ENCODE peak calls at places on chromosomes 2 and 18, in ten cellular contexts. Z is CD8-positive, alpha-beta memory T cell; O is cardiac muscle cell; A is small intestine; N is astrocyte; R is breast epithelium; F is mesendoderm; M is heart left ventricle; S is CD4-positive, alpha-beta memory T cell; V is GM23248. W is an unnamed sample.

GRCh38 chr2:181738074-181738473 is 57.8 kb upstream of the NEUROD1 start:
- DNase-seq in Z (no peak), O (no peak), A (no peak), N (no peak), R (no peak), F (peak; percentile 70), M (no peak), S (no peak), V (peak; percentile 20), W (no peak)

GRCh38 chr2:70549962-70550361 is 3.7 kb downstream of the TGFA start:
- DNase-seq in Z (no peak), O (no peak), A (no peak), N (no peak), R (no peak), F (no peak), M (no peak), S (no peak), V (no peak), W (no peak)

GRCh38 chr18:41906528-41907256 is 48.3 kb upstream of the PIK3C3 start:
- DNase-seq in Z (peak; percentile 24), O (peak; percentile 54), A (peak; percentile 31), N (peak; percentile 68), R (no peak), F (peak; percentile 71), M (no peak), S (peak; percentile 62), V (peak; percentile 54), W (peak; percentile 12)

GRCh38 chr2:230796280-230796862 is 68.4 kb upstream of the ITM2C start:
- DNase-seq in Z (no peak), O (no peak), A (no peak), N (peak; percentile 83), R (no peak), F (peak; percentile 56), M (no peak), S (no peak), V (peak; percentile 81), W (no peak)

GRCh38 chr2:26693287-26693849 is 846 bp downstream of the KCNK3 start:
- DNase-seq in Z (no peak), O (peak; percentile 39), A (no peak), N (no peak), R (no peak), F (no peak), M (no peak), S (no peak), V (no peak), W (no peak)

GRCh38 chr2:129761569-129762021 is 217.9 kb upstream of the RAB6C start:
- DNase-seq in Z (no peak), O (no peak), A (no peak), N (no peak), R (no peak), F (no peak), M (no peak), S (no peak), V (no peak), W (no peak)

GRCh38 chr2:32611771-32612170 is 16.1 kb upstream of the TTC27 start:
- DNase-seq in Z (no peak), O (no peak), A (no peak), N (no peak), R (no peak), F (no peak), M (no peak), S (no peak), V (no peak), W (no peak)

GRCh38 chr2:127859712-127860085 is 1.7 kb upstream of the POLR2D start:
- DNase-seq in Z (peak; percentile 53), O (peak; percentile 93), A (peak; percentile 79), N (no peak), R (peak; percentile 68), F (peak; percentile 94), M (no peak), S (peak; percentile 54), V (no peak), W (no peak)

GRCh38 chr18:9474103-9474982 is 970 bp upstream of the RALBP1 start:
- DNase-seq in Z (no peak), O (peak; percentile 80), A (peak; percentile 91), N (peak; percentile 79), R (no peak), F (peak; percentile 19), M (no peak), S (no peak), V (peak; percentile 91), W (peak; percentile 84)

GRCh38 chr2:20164061-20164733 is 60.7 kb downstream of the SDC1 start:
- DNase-seq in Z (no peak), O (peak; percentile 36), A (no peak), N (peak; percentile 19), R (no peak), F (peak; percentile 69), M (no peak), S (no peak), V (peak; percentile 50), W (no peak)

DNA sequence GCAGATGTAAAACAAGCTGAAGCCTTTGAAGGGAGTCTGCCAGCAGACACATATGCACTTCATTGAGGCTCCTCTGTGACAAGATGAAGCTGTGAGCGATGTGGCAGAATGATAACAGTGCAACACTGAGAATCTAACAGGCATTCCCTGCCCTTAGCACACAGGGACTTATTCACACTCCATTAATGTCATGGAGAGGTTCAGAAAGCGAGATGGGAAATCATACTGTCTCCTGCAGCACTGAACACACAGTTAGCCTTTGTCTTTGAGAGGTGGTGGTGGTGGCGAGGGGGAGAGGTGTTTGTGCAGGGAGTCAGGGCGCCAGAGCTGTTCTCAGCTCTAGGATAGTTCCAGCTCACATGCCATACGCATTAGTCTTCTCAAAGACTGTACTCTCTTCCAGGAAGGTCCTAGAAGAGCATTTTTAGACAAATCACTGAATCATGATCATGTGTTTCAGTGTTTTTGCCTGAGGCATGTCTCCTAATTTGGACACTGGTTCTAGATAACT is 93.4 kb upstream of the ITGB6 start:
- DNase-seq in Z (no peak), O (no peak), A (no peak), N (peak; percentile 92), R (no peak), F (peak; percentile 18), M (no peak), S (no peak), V (peak; percentile 97), W (no peak)
- H3K4me1 ChIP-seq in Z (peaks cover 28% of the 10 kb centered on the region), O (peaks cover 29% of the 10 kb centered on the region), A (peaks cover 5% of the 10 kb centered on the region), N (peaks cover 27% of the 10 kb centered on the region), R (no peaks in the 10 kb centered on the region), F (no peaks in the 10 kb centered on the region), M (peaks cover 87% of the 10 kb centered on the region), S (peaks cover 31% of the 10 kb centered on the region), V (peaks cover 86% of the 10 kb centered on the region), W (peaks cover 6% of the 10 kb centered on the region)

GRCh38 chr2:98512699-98513098 is 68.0 kb downstream of the INPP4A start:
- DNase-seq in Z (no peak), O (no peak), A (no peak), N (no peak), R (no peak), F (no peak), M (no peak), S (no peak), V (no peak), W (no peak)

GRCh38 chr2:98515571-98515927 is 70.9 kb downstream of the INPP4A start:
- DNase-seq in Z (no peak), O (no peak), A (no peak), N (no peak), R (no peak), F (peak; percentile 39), M (no peak), S (no peak), V (peak; percentile 49), W (no peak)

GRCh38 chr2:98517636-98518035 is 73.0 kb downstream of the INPP4A start:
- DNase-seq in Z (no peak), O (no peak), A (no peak), N (no peak), R (no peak), F (no peak), M (no peak), S (no peak), V (peak; percentile 10), W (no peak)

GRCh38 chr2:98514096-98514639 is 69.5 kb downstream of the INPP4A start:
- DNase-seq in Z (no peak), O (no peak), A (no peak), N (no peak), R (no peak), F (peak; percentile 98), M (no peak), S (no peak), V (no peak), W (no peak)

GRCh38 chr2:98514879-98515570 is 70.4 kb downstream of the INPP4A start:
- DNase-seq in Z (no peak), O (no peak), A (no peak), N (peak; percentile 41), R (no peak), F (peak; percentile 51), M (no peak), S (no peak), V (peak; percentile 74), W (no peak)
- H3K4me3 ChIP-seq in Z (no peak overlapping the region), O (no peak overlapping the region), A (no peak overlapping the region), N (no peak overlapping the region), R (no peak overlapping the region), F (no peak overlapping the region), M (no peak overlapping the region), S (no peak overlapping the region), V (peak overlapping the region; percentile 26), W (no peak overlapping the region)

DNA sequence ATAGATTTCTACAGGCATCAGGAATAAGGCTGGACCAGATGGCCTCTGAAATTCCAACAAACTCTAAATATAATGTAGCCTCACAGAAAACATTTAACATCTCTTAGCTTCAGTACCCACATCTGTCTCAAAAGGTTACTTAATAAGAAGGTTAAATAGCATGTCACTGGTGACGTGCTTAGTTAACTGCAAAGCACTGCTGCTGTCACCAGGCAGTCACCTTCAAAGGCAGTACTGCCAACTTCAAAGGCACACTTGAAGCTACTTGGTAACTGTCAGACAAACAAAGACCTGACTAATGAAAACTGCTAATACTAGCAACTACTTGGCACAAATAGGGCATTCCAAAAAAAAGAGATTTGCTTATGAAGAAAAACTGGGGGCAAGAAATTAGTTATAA is 36.2 kb downstream of the EPG5 start:
- DNase-seq in Z (no peak), O (peak; percentile 82), A (no peak), N (no peak), R (no peak), F (no peak), M (peak; percentile 46), S (no peak), V (no peak), W (no peak)
- H3K36me3 ChIP-seq in Z (peaks cover 9% of the 10 kb centered on the region), O (peaks cover 13% of the 10 kb centered on the region), A (peaks cover 10% of the 10 kb centered on the region), N (peaks cover 30% of the 10 kb centered on the region), R (peaks cover 5% of the 10 kb centered on the region), F (no peaks in the 10 kb centered on the region), M (peaks cover 96% of the 10 kb centered on the region), S (peaks cover 46% of the 10 kb centered on the region), V (peaks cover 87% of the 10 kb centered on the region), W (peaks cover 19% of the 10 kb centered on the region)

GRCh38 chr2:84290537-84290936 is 168.5 kb downstream of the SUCLG1 start:
- DNase-seq in Z (no peak), O (no peak), A (no peak), N (no peak), R (no peak), F (no peak), M (no peak), S (no peak), V (no peak), W (no peak)
- H3K4me1 ChIP-seq in Z (no peaks in the 10 kb centered on the region), O (no peaks in the 10 kb centered on the region), A (no peaks in the 10 kb centered on the region), N (no peaks in the 10 kb centered on the region), R (no peaks in the 10 kb centered on the region), F (no peaks in the 10 kb centered on the region), M (no peaks in the 10 kb centered on the region), S (no peaks in the 10 kb centered on the region), V (no peaks in the 10 kb centered on the region), W (no peaks in the 10 kb centered on the region)

DNA sequence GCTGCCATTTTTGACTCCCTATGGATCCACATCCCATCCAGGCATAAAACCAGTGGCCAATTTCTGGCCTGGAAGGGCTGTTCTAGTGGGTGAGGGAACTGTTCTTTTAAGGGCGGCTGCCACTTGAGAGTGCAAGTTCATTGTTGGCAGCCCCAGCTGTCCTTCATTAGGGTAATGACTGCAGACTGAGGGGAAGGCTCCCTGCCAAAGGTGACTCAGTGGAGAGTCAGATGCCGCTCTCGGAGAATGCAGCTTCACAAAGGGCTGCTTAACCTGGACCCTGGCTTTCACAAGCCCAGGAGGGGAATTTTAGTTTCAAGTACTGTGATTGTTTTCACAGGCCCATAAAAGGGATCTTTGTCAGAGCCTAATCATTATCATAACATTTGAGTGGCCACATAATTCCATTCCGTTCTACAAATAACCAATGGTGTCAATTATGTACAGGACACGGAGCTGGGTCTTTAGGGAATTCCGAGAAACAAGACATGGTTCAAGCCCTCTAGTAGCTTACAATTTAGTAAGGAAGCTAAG is 235.7 kb downstream of the CDCA7 start:
- DNase-seq in Z (no peak), O (no peak), A (peak; percentile 71), N (peak; percentile 97), R (peak; percentile 73), F (no peak), M (peak; percentile 76), S (no peak), V (peak; percentile 96), W (peak; percentile 73)
- H3K4me3 ChIP-seq in Z (no peak overlapping the region), O (no peak overlapping the region), A (no peak overlapping the region), N (no peak overlapping the region), R (no peak overlapping the region), F (no peak overlapping the region), M (no peak overlapping the region), S (no peak overlapping the region), V (no peak overlapping the region), W (no peak overlapping the region)